ENCODE peak calls at places on chromosomes 6 and 20, in five cellular contexts. G is GM23338, N is vagina, K is endodermal cell, S is heart right ventricle. W is an unnamed sample.

GRCh38 chr20:34396408-34396807 is 33.3 kb downstream of the ITCH start:
- DNase-seq in S (no peak), N (no peak), G (no peak), K (no peak), W (no peak)

GRCh38 chr6:138736640-138737039 is 36.9 kb upstream of the CCDC28A start:
- DNase-seq in K (no peak), G (no peak), S (no peak), N (no peak), W (no peak)

GRCh38 chr6:113082691-113083090 is 735.6 kb downstream of the RFPL4B start:
- DNase-seq in S (no peak), G (peak; percentile 10), K (no peak), N (no peak), W (no peak)

GRCh38 chr20:21539512-21539911 is 25.6 kb upstream of the NKX2-2 start:
- DNase-seq in G (no peak), N (no peak), K (no peak), S (no peak), W (no peak)

GRCh38 chr6:76677017-76677416 is 604.6 kb upstream of the IMPG1 start:
- DNase-seq in S (no peak), N (no peak), G (no peak), K (no peak), W (no peak)

GRCh38 chr20:48530957-48531356 is 296.8 kb downstream of the PREX1 start:
- DNase-seq in S (no peak), N (no peak), G (no peak), K (no peak), W (no peak)

GRCh38 chr6:91288741-91289140 is 701.9 kb upstream of the MAP3K7 start:
- DNase-seq in G (no peak), K (no peak), N (no peak), S (no peak), W (no peak)

GRCh38 chr20:5353624-5354496 is 37.1 kb upstream of the PROKR2 start:
- DNase-seq in K (no peak), S (no peak), G (no peak), N (no peak), W (peak; percentile 45)

GRCh38 chr20:53100476-53100911 is 128.3 kb downstream of the TSHZ2 start:
- DNase-seq in N (no peak), K (no peak), G (no peak), S (no peak), W (no peak)

GRCh38 chr6:156870926-156871539 is 93.9 kb downstream of the ARID1B start:
- DNase-seq in K (peak; percentile 35), G (no peak), N (no peak), S (no peak), W (no peak)

GRCh38 chr6:136753624-136754023 is 38.7 kb downstream of the MAP3K5 start:
- DNase-seq in S (no peak), N (no peak), K (peak; percentile 42), G (peak; percentile 15), W (no peak)

DNA sequence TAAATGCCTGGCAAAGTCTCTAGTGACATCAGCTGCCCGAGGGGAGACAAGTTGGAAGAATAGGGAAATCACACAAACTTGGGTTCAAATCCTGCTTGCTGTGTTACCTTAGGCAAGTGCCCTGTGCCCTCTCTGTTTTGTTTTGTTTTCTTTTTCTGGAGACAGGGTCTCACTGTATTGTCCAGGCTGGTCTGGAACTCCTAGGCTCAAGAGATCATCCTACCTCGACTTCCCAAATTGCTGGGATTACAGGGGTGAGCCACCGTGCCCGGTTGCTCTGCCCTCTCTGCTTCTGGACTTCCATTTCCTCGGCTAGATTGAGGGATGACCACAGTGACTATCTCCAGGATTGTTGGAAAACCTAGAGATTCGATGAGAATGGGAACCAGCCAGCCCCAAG is 55.4 kb downstream of the SNAI1 start:
- DNase-seq in S (no peak), N (no peak), G (no peak), K (peak; percentile 44), W (no peak)
- H3K36me3 ChIP-seq in S (no peaks in the 10 kb centered on the region), N (no peaks in the 10 kb centered on the region), G (no peaks in the 10 kb centered on the region), K (no peaks in the 10 kb centered on the region), W (no peaks in the 10 kb centered on the region)

DNA sequence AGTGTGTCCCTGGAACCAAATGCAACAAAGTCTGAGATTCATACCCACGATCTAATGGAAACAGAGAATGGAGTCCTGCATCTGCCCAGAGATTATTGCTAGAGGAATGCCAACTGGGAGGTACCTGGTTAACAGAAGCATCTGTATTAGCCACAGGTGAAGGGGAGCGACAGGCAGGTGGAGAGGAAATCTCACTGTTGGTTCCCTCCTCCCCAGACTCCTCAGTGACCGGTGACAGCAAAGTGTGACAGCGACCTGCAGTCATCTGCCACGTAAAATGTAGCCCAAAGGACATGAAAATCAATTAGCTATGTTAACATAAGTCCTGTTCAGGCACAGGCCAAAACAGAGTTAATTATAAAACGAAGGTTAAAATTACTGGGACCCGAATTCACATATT is 336.6 kb downstream of the SYNE1 start:
- DNase-seq in G (no peak), S (no peak), K (no peak), N (no peak), W (no peak)
- H3K27ac ChIP-seq in G (no peak overlapping the region), S (no peak overlapping the region), K (no peak overlapping the region), N (peak overlapping the region; percentile 80), W (no peak overlapping the region)

DNA sequence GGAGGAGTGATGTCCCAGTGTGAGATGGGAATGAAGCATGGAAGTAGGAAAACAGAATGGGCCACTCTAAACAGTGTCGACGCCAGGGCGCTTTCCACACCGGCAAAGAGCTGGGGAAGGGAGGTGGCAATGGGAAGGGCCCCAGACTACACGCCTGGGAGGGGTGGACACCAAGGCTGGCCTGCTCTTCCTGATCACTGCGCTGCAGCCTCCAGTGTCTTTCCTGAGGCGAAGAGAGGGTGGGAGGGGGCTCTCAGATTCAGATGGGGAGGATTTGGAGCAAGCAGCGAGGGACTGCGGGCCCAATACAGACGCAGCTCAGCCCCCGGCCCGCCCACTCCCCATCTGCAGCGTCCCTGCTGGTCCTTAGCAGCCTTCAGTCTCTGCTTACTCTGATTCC is 76.0 kb downstream of the ERMARD start:
- DNase-seq in N (peak; percentile 52), S (no peak), K (peak; percentile 61), G (peak; percentile 40), W (no peak)
- H3K4me3 ChIP-seq in N (no peak overlapping the region), S (no peak overlapping the region), K (no peak overlapping the region), G (no peak overlapping the region), W (no peak overlapping the region)

GRCh38 chr6:127932708-127933107 is 31.9 kb upstream of the THEMIS start:
- DNase-seq in K (no peak), N (no peak), S (no peak), G (peak; percentile 9), W (no peak)
- H3K36me3 ChIP-seq in K (no peaks in the 10 kb centered on the region), N (no peaks in the 10 kb centered on the region), S (no peaks in the 10 kb centered on the region), G (peaks cover 7% of the 10 kb centered on the region), W (no peaks in the 10 kb centered on the region)

GRCh38 chr6:167747645-167748044 is 79.1 kb upstream of the AFDN start:
- DNase-seq in G (no peak), K (peak; percentile 38), N (no peak), S (no peak), W (no peak)
- H3K27ac ChIP-seq in G (no peak overlapping the region), K (no peak overlapping the region), N (no peak overlapping the region), S (no peak overlapping the region), W (no peak overlapping the region)